ENCODE peak calls at places on chromosome 10, in four cellular contexts. Y is thoracic aorta, F is lung, V is colonic mucosa. X is an unnamed sample.

GRCh38 chr10:78927257-78927995 is 141.3 kb upstream of the ZMIZ1 start:
- DNase-seq in Y (no peak), F (no peak), V (no peak), X (no peak)

GRCh38 chr10:121310151-121310711 is 288.0 kb downstream of the FGFR2 start:
- DNase-seq in Y (no peak), F (no peak), V (no peak), X (no peak)

GRCh38 chr10:48779077-48779476 is 94.4 kb downstream of the WDFY4 start:
- DNase-seq in Y (no peak), F (peak; percentile 3), V (no peak), X (no peak)

GRCh38 chr10:125795111-125795510 is 19.5 kb upstream of the MMP21 start:
- DNase-seq in Y (no peak), F (no peak), V (no peak), X (no peak)

GRCh38 chr10:124917939-124918830 is 23.7 kb upstream of the ZRANB1 start:
- DNase-seq in Y (no peak), F (no peak), V (peak; percentile 24), X (no peak)

GRCh38 chr10:33760544-33760943 is 426.1 kb upstream of the NRP1 start:
- DNase-seq in Y (no peak), F (no peak), V (no peak), X (no peak)

GRCh38 chr10:54758791-54759190 is 42.2 kb downstream of the PCDH15 start:
- DNase-seq in Y (no peak), F (no peak), V (no peak), X (no peak)

GRCh38 chr10:44990965-44991364 is 9.8 kb upstream of the ZNF22 start:
- DNase-seq in Y (no peak), F (no peak), V (peak; percentile 14), X (no peak)

GRCh38 chr10:2979267-2979660 is 88.1 kb upstream of the PFKP start:
- DNase-seq in Y (no peak), F (no peak), V (no peak), X (peak; percentile 29)

GRCh38 chr10:72272689-72273409 is 875 bp upstream of the DDIT4 start:
- DNase-seq in Y (peak; percentile 64), F (peak; percentile 88), V (peak; percentile 81), X (peak; percentile 98)

GRCh38 chr10:16788778-16789177 is 28.4 kb downstream of the RSU1 start:
- DNase-seq in Y (no peak), F (no peak), V (no peak), X (no peak)

GRCh38 chr10:44190541-44190940 is 194.4 kb downstream of the CXCL12 start:
- DNase-seq in Y (no peak), F (no peak), V (no peak), X (no peak)

GRCh38 chr10:29980084-29980483 is 79.3 kb downstream of the JCAD start:
- DNase-seq in Y (no peak), F (no peak), V (no peak), X (no peak)

GRCh38 chr10:103757531-103758293 is 97.7 kb downstream of the SH3PXD2A start:
- DNase-seq in Y (no peak), F (no peak), V (peak; percentile 37), X (peak; percentile 53)

GRCh38 chr10:62817120-62817762 is 1.1 kb upstream of the EGR2 start:
- DNase-seq in Y (no peak), F (peak; percentile 43), V (peak; percentile 56), X (peak; percentile 40)

GRCh38 chr10:77970869-77971803 is 44.6 kb upstream of the DLG5 start:
- DNase-seq in Y (peak; percentile 57), F (peak; percentile 42), V (peak; percentile 48), X (peak; percentile 92)

GRCh38 chr10:116055252-116055918 is 217.6 kb downstream of the GFRA1 start:
- DNase-seq in Y (no peak), F (no peak), V (no peak), X (no peak)

GRCh38 chr10:74056081-74056818 is 58.3 kb downstream of the VCL start:
- DNase-seq in Y (no peak), F (no peak), V (no peak), X (no peak)

GRCh38 chr10:106836923-106837322 is 327.6 kb downstream of the SORCS1 start:
- DNase-seq in Y (no peak), F (no peak), V (no peak), X (no peak)

GRCh38 chr10:117441812-117442443 is 66.7 kb upstream of the PDZD8 start:
- DNase-seq in Y (peak; percentile 25), F (no peak), V (no peak), X (peak; percentile 37)

GRCh38 chr10:129334326-129334725 is 132.7 kb upstream of the MGMT start:
- DNase-seq in Y (no peak), F (no peak), V (no peak), X (no peak)

GRCh38 chr10:18472977-18473376 is 178.4 kb downstream of the NSUN6 start:
- DNase-seq in Y (no peak), F (no peak), V (no peak), X (no peak)

GRCh38 chr10:31836569-31837406 is 91.8 kb downstream of the ARHGAP12 start:
- DNase-seq in Y (no peak), F (no peak), V (no peak), X (no peak)

GRCh38 chr10:84211566-84211965 is 13.8 kb downstream of the LRIT2 start:
- DNase-seq in Y (no peak), F (no peak), V (no peak), X (no peak)

GRCh38 chr10:46514431-46514861 is 42.0 kb downstream of the GPRIN2 start:
- DNase-seq in Y (no peak), F (no peak), V (peak; percentile 18), X (no peak)

GRCh38 chr10:83539528-83540308 is 599.6 kb upstream of the GHITM start:
- DNase-seq in Y (peak; percentile 6), F (no peak), V (no peak), X (no peak)

GRCh38 chr10:123143825-123144168 is 4.1 kb upstream of the HMX2 start:
- DNase-seq in Y (no peak), F (no peak), V (no peak), X (no peak)

GRCh38 chr10:123134058-123134914 is 1.5 kb upstream of the HMX3 start:
- DNase-seq in Y (no peak), F (no peak), V (no peak), X (no peak)

GRCh38 chr10:5588603-5589002 is 63.8 kb downstream of the CALML3 start:
- DNase-seq in Y (no peak), F (no peak), V (no peak), X (no peak)

GRCh38 chr10:5591336-5591824 is 66.6 kb downstream of the CALML3 start:
- DNase-seq in Y (no peak), F (no peak), V (no peak), X (no peak)

GRCh38 chr10:5590816-5591215 is 66.1 kb downstream of the CALML3 start:
- DNase-seq in Y (no peak), F (no peak), V (no peak), X (peak; percentile 59)

GRCh38 chr10:5589071-5589962 is 64.6 kb downstream of the CALML3 start:
- DNase-seq in Y (no peak), F (no peak), V (no peak), X (no peak)

GRCh38 chr10:5589963-5590511 is 65.3 kb downstream of the CALML3 start:
- DNase-seq in Y (no peak), F (no peak), V (no peak), X (peak; percentile 55)
- TF ChIP-seq CTCF in Y (peak; percentile 31), F (no peak), V (no peak), X (peak; percentile 32)

GRCh38 chr10:110672580-110672919 is 28.4 kb downstream of the RBM20 start:
- DNase-seq in Y (no peak), F (no peak), V (no peak), X (peak; percentile 22)

GRCh38 chr10:110670335-110670734 is 26.2 kb downstream of the RBM20 start:
- DNase-seq in Y (no peak), F (no peak), V (no peak), X (no peak)

GRCh38 chr10:110676016-110676415 is 31.9 kb downstream of the RBM20 start:
- DNase-seq in Y (no peak), F (no peak), V (no peak), X (no peak)

GRCh38 chr10:110668443-110668842 is 24.3 kb downstream of the RBM20 start:
- DNase-seq in Y (no peak), F (no peak), V (no peak), X (no peak)

GRCh38 chr10:110671788-110672579 is 27.8 kb downstream of the RBM20 start:
- DNase-seq in Y (peak; percentile 28), F (peak; percentile 61), V (peak; percentile 67), X (peak; percentile 66)
- H3K4me1 ChIP-seq in Y (no peaks in the 10 kb centered on the region), F (peaks cover 15% of the 10 kb centered on the region), V (no peaks in the 10 kb centered on the region), X (peaks cover 3% of the 10 kb centered on the region)

DNA sequence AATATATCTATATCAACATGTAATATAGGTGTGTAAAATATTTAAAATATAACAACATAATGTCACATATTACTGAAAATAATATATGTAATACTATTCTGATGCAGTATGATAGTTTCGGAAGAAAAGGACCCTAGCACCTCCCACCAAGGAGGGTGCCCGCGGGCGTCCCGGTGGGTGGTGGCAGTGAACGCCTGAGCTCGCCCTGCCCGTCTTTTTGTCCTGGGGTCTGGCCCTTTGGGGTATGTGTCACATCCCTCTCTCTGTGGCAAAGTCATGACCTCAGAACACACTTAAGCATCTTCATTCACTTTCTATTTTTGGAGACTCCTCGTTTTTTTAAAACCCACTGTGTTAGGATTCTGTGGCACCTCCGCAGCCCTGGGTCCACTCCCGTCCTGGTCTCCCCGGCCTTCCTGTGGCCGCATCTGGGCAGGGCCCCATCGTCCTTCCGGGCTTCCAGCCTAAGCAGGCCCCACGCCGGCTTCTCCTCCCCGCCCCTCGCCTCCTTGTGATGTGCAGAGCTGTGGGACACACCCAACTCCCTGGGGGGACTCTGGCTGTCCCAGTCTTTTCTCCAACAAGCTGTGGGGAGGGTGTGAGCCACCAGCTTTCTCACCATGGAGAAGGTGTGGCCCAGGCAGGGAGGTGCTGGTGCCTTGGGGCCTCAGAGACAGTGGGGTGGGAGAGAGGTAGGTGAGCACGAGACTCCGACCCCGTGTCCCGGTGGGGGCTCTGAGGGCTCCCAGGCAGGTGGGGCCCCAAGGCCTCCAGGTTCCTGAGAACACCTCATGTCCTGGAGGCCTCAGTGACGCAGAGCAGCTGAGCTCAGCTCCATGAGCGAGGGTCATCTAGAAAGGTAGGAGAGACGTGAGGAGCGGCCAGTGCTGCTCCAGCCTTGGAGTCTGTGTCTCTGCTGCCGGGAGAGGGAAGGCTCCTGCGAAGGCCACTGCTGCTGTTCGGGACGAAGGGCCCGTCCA is 16.5 kb downstream of the PWWP2B start:
- DNase-seq in Y (no peak), F (no peak), V (no peak), X (no peak)
- H3K27ac ChIP-seq in Y (no peak overlapping the region), F (peak overlapping the region; percentile 54), V (no peak overlapping the region), X (no peak overlapping the region)

GRCh38 chr10:114551310-114551972 is 106.6 kb downstream of the ABLIM1 start:
- DNase-seq in Y (no peak), F (peak; percentile 87), V (peak; percentile 85), X (no peak)

GRCh38 chr10:114547056-114547455 is 111.0 kb downstream of the ABLIM1 start:
- DNase-seq in Y (no peak), F (no peak), V (no peak), X (no peak)

GRCh38 chr10:114550756-114551290 is 107.3 kb downstream of the ABLIM1 start:
- DNase-seq in Y (no peak), F (no peak), V (no peak), X (no peak)

GRCh38 chr10:114547466-114547865 is 110.6 kb downstream of the ABLIM1 start:
- DNase-seq in Y (no peak), F (no peak), V (no peak), X (no peak)

DNA sequence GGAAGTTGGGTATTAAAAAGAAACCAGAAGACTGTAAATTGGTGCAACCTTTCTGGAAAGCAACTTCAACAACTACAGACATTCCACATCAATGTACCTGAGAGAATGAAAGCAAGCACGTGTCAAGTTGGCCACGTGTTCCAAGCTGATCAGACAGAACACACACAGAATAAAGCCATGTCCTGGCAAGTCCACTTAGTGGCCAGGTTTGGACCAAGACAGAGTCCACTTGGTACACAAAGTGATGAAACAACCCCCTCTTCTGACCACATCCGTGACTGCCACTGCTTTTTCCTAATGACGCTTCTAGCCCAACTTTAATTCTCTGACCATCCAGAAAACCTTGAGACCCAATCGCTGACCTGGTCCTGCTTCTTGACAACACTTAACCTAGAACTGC is 109.4 kb downstream of the ABLIM1 start:
- DNase-seq in Y (no peak), F (no peak), V (peak; percentile 64), X (no peak)
- TF ChIP-seq CTCF in Y (peak; percentile 43), F (no peak), V (peak; percentile 33), X (peak; percentile 37)